ENCODE peak calls at places on chromosome 11, in ten cellular contexts. V, M, F, P, C, G, E, N, R and H are unnamed samples.

GRCh38 chr11:34809191-34810106 is 106.7 kb downstream of the APIP start:
- DNase-seq in R (no peak), F (no peak), P (no peak), M (peak), N (peak), V (no peak), E (no peak), C (no peak), G (no peak), H (peak)

GRCh38 chr11:7367803-7368202 is 116.1 kb downstream of the SYT9 start:
- DNase-seq in G (no peak), M (no peak), F (no peak), V (no peak), C (no peak), R (no peak), N (no peak), P (no peak), E (no peak), H (no peak)

GRCh38 chr11:75597636-75598035 is 35.6 kb downstream of the SERPINH1 start:
- DNase-seq in P (no peak), C (no peak), V (peak), E (no peak), G (peak), R (no peak), F (no peak), M (peak), N (no peak), H (peak)

GRCh38 chr11:105177658-105178057 is 38.1 kb upstream of the CARD18 start:
- DNase-seq in V (no peak), M (no peak), N (peak), G (peak), F (no peak), E (no peak), R (no peak), P (no peak), C (no peak), H (no peak)

GRCh38 chr11:131864205-131864604 is 493.8 kb downstream of the NTM start:
- DNase-seq in F (no peak), G (no peak), C (no peak), V (no peak), N (no peak), E (no peak), M (no peak), P (no peak), R (no peak), H (no peak)

GRCh38 chr11:93288767-93289166 is 41.8 kb upstream of the DEUP1 start:
- DNase-seq in F (no peak), E (no peak), V (no peak), M (no peak), C (no peak), R (no peak), N (no peak), P (no peak), G (no peak), H (no peak)

GRCh38 chr11:57458410-57459111 is 1.8 kb upstream of the RTN4RL2 start:
- DNase-seq in F (no peak), P (no peak), N (peak), G (peak), M (peak), R (peak), C (peak), E (peak), V (no peak), H (peak)

GRCh38 chr11:95762513-95762912 is 27.1 kb downstream of the FAM76B start:
- DNase-seq in R (no peak), C (no peak), F (no peak), V (no peak), E (no peak), G (no peak), N (peak), M (no peak), P (no peak), H (peak)

GRCh38 chr11:33743291-33743690 is 7.1 kb upstream of the CD59 start:
- DNase-seq in M (no peak), E (no peak), F (no peak), R (no peak), P (no peak), V (no peak), C (no peak), N (no peak), G (no peak), H (no peak)

GRCh38 chr11:135036488-135037297 is 624.7 kb upstream of the B3GAT1 start:
- DNase-seq in E (no peak), F (no peak), V (no peak), M (peak), G (no peak), R (no peak), C (no peak), N (no peak), P (no peak), H (no peak)

GRCh38 chr11:61560751-61561150 is 20.1 kb downstream of the SYT7 start:
- DNase-seq in E (no peak), C (no peak), V (no peak), F (no peak), N (no peak), R (no peak), G (no peak), M (no peak), P (no peak), H (no peak)

GRCh38 chr11:113184498-113184897 is 129.9 kb upstream of the TTC12 start:
- DNase-seq in G (peak), C (no peak), M (peak), N (peak), R (no peak), P (no peak), V (no peak), E (no peak), F (no peak), H (no peak)

GRCh38 chr11:72652871-72653615 is 21.2 kb downstream of the PDE2A start:
- DNase-seq in G (no peak), R (no peak), C (no peak), N (no peak), F (no peak), M (no peak), E (no peak), V (no peak), P (no peak), H (peak)

GRCh38 chr11:1451781-1452470 is 34.7 kb downstream of the MOB2 start:
- DNase-seq in F (no peak), R (no peak), V (no peak), N (no peak), G (no peak), P (no peak), E (no peak), M (no peak), C (no peak), H (no peak)

GRCh38 chr11:96155627-96156378 is 187.2 kb downstream of the MAML2 start:
- DNase-seq in R (peak), N (peak), M (peak), E (peak), V (peak), G (peak), C (no peak), F (peak), P (peak), H (peak)

GRCh38 chr11:107564877-107565218 is 687 bp downstream of the ALKBH8 start:
- DNase-seq in R (no peak), G (no peak), M (no peak), N (no peak), P (no peak), C (no peak), E (no peak), F (no peak), V (no peak), H (no peak)

GRCh38 chr11:43508511-43508918 is 149.8 kb downstream of the TTC17 start:
- DNase-seq in G (peak), N (peak), E (no peak), M (peak), V (no peak), R (no peak), P (no peak), C (no peak), F (no peak), H (no peak)

GRCh38 chr11:5808500-5809121 is at the start of gene OR52N2:
- DNase-seq in P (peak), G (peak), R (peak), M (peak), E (no peak), N (peak), F (peak), C (peak), V (peak), H (peak)

GRCh38 chr11:72743321-72744221 is 8.6 kb downstream of the ARAP1 start:
- DNase-seq in R (no peak), N (no peak), C (no peak), F (no peak), V (no peak), P (no peak), G (no peak), E (peak), M (peak), H (no peak)

GRCh38 chr11:10436224-10436623 is 18.8 kb upstream of the AMPD3 start:
- DNase-seq in N (no peak), M (peak), F (no peak), R (no peak), G (no peak), C (no peak), V (no peak), E (no peak), P (no peak), H (no peak)

GRCh38 chr11:15053201-15053685 is 20.1 kb upstream of the CALCB start:
- DNase-seq in R (no peak), F (no peak), N (no peak), C (no peak), G (peak), M (no peak), P (no peak), E (no peak), V (peak), H (no peak)

DNA sequence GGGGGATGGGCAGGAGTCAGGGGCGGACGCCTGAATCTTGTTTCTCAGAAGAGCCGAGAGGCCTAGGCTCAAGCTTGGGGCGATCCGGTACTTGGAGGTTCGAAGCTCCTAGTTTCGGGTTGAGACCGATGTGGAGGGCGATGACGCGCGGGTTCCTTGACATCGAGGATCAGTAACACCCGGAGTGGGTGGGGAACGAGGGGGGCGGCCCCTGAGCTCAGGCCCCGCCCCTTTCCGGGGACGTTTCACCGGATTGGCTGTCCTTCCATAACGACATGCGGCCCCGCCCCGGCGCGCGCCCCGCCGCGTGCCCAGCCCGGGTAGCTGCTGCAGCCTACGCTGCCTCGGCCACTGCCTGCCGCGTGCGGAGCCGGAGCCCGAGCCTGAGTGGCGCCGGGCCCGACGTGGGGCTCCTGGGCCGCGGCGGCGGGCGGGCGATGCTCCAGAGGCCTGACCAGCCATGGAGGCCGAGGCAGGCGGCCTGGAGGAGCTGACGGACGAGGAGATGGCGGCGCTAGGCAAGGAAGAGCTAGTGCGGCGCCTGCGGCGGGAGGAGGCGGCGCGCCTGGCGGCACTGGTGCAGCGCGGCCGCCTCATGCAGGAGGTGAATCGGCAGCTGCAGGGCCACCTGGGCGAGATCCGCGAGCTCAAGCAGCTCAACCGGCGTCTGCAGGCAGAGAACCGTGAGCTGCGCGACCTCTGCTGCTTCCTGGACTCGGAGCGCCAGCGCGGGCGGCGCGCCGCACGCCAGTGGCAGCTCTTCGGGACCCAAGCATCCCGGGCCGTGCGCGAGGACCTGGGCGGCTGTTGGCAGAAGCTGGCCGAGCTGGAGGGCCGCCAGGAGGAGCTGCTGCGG is at the start of gene CCDC85B:
- DNase-seq in G (peak), M (peak), P (peak), V (peak), E (peak), N (peak), C (peak), F (peak), R (peak), H (peak)
- TF ChIP-seq POLR2A in G (peak), M (peak), P (peak), V (peak), E (peak), N (peak), C (peak), F (no peak), R (peak), H (peak)

DNA sequence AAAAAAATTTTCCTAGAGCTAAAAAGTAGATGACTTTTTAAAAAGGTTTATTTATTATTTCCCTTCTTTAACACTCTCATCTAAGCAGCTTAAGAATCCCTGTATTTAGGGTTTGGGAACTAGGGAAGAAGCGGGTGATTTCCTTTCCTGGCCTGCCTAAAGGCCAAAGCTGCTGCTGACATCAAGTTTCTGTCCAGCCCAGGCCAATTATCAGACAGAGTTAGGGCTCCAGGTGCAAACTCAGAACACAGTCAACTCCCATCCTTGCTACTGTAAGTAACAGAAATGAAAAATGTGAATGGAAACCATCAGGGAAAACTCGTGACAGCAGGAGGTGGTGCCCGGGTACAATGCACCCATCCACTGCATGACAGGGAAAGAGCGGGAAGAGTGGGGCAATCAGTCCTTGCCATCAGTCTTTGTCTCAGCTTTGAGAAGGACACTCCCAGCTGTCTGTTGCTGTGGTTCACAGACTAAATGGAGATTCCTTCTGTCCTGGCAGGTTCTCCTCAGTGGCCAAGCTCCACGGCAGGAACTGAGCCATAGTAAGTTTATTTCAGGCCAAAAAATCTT is 109.0 kb downstream of the CCDC81 start:
- DNase-seq in E (no peak), V (no peak), P (peak), R (no peak), F (no peak), M (no peak), C (no peak), G (no peak), N (no peak), H (no peak)
- TF ChIP-seq POLR2A in E (no peak), V (no peak), P (no peak), R (no peak), F (no peak), M (no peak), C (no peak), G (no peak), N (no peak), H (no peak)

DNA sequence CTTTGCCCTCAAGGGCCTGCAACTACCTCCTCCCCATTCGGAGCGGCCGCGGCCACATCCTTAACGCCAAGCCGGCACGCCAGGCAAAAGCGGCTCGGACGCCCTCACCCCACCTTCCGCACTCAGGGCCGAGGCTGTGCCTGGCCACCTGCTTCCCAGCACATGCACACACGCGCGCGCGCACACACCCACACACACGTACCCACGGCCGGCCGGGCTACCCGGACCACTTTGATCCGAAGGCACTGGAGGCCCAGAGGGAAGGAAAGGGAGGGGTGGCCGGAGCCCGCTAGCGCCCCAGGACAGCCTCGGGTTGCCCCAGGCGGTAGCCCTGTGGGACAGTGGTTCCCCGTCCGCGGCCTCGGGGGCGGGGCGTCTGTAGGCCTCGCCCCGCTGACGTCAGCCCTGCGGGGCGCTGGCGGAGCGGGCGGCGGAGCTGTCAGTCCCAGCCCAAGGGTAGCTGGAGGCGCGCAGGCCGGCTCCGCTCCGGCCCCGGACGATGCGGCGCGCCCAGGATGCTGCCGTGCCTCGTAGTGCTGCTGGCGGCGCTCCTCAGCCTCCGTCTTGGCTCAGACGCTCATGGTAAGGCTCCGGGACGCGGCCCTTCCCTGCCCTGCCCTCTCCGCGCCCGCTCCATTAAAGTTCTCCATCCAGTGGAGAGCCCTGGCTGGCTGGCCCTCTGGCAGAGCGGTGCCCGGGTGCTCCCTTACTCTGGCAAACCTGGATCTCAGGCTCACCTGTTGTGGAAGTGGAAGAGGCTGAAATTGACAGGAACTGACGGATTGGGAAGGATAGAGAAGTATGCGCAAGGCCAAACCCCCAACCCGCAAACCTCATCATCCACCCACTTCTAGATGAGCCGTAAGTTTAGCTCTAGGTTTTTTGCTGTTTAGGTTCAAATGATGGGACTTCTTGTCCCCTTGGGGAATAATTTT is at the start of gene IL10RA:
- DNase-seq in E (peak), N (peak), V (peak), P (peak), R (peak), M (peak), F (peak), C (peak), G (peak), H (peak)
- TF ChIP-seq POLR2A in E (no peak), N (no peak), V (no peak), P (peak), R (peak), M (peak), F (peak), C (peak), G (no peak), H (peak)

GRCh38 chr11:12674936-12675696 is 895 bp downstream of the TEAD1 start:
- DNase-seq in E (peak), N (no peak), G (no peak), V (no peak), P (no peak), F (peak), C (peak), R (peak), M (no peak), H (peak)

GRCh38 chr11:12675951-12676711 is 1.9 kb downstream of the TEAD1 start:
- DNase-seq in P (no peak), C (no peak), G (no peak), N (peak), M (no peak), E (no peak), V (no peak), F (no peak), R (no peak), H (no peak)

GRCh38 chr11:12678991-12679390 is 4.8 kb downstream of the TEAD1 start:
- DNase-seq in G (no peak), C (no peak), N (no peak), E (no peak), F (no peak), R (no peak), M (no peak), P (no peak), V (no peak), H (no peak)

GRCh38 chr11:12678092-12678491 is 3.9 kb downstream of the TEAD1 start:
- DNase-seq in V (no peak), N (no peak), R (no peak), E (no peak), G (no peak), C (no peak), P (no peak), F (no peak), M (no peak), H (no peak)

DNA sequence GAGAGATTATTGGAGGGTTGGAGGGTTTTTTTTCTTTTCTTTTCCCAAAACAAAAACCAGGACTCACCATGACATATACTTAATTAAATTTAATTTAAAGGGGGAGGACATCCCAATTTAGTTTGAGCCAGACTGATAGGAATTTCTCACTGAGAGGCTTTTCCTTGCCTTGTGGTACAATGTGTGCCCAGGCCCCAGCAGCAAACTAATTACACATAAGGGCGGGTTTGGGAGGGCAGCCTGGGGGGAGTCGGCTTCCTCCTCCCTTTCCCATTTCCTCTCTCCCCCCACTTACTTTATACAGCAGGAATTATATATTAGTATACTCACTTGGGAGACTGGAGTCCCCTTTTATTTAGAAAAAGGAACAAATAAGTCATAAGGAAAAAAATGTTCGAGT is 2.9 kb downstream of the TEAD1 start:
- DNase-seq in G (no peak), E (no peak), M (no peak), R (no peak), F (no peak), P (no peak), V (no peak), N (no peak), C (no peak), H (no peak)
- TF ChIP-seq POLR2A in G (no peak), E (no peak), M (no peak), R (no peak), F (no peak), P (no peak), V (no peak), N (no peak), C (no peak), H (no peak)